ENCODE peak calls at places on chromosomes 4 and X, in eight cellular contexts. W is NCI-H774; P is effector memory CD4-positive, alpha-beta T cell; K is HS-5; A is HFF-Myc; Q is stimulated activated CD8-positive, alpha-beta memory T cell treated with anti-CD3 and anti-CD28 coated beads, Interleukin-4, amount 100 ng/mL, for 48 hours; Y is RWPE1; M is T-helper 9 cell. X is an unnamed sample.

GRCh38 chr4:76386566-76387305 is 34.2 kb downstream of the CCDC158 start:
- DNase-seq in W (no peak), P (no peak), K (no peak), A (no peak), Q (no peak), Y (no peak), M (no peak), X (no peak)

GRCh38 chr4:140807491-140808257 is 51.5 kb upstream of the TBC1D9 start:
- DNase-seq in W (no peak), P (no peak), K (no peak), A (peak; percentile 43), Q (no peak), Y (no peak), M (no peak), X (no peak)

GRCh38 chr4:22969314-22969896 is 276.7 kb downstream of the GBA3 start:
- DNase-seq in W (no peak), P (no peak), K (peak; percentile 70), A (no peak), Q (no peak), Y (peak; percentile 38), M (no peak), X (no peak)

GRCh38 chr4:17010426-17011087 is 112.1 kb upstream of the LDB2 start:
- DNase-seq in W (no peak), P (no peak), K (no peak), A (no peak), Q (no peak), Y (no peak), M (no peak), X (no peak)

GRCh38 chr4:32624943-32625603 is 1904.9 kb downstream of the PCDH7 start:
- DNase-seq in W (no peak), P (no peak), K (no peak), A (no peak), Q (no peak), Y (no peak), M (no peak), X (no peak)

GRCh38 chrX:135625995-135626394 is 87.4 kb upstream of the CT45A1 start:
- DNase-seq in W (no peak), P (no peak), K (no peak), A (no peak), Q (no peak), Y (peak; percentile 1), M (no peak), X (no peak)

GRCh38 chr4:55758570-55758969 is 61.0 kb upstream of the EXOC1L start:
- DNase-seq in W (peak; percentile 56), P (no peak), K (no peak), A (no peak), Q (no peak), Y (no peak), M (no peak), X (no peak)

GRCh38 chr4:76589872-76590846 is 155.1 kb downstream of the SHROOM3 start:
- DNase-seq in W (no peak), P (no peak), K (peak; percentile 74), A (peak; percentile 81), Q (no peak), Y (peak; percentile 42), M (no peak), X (no peak)

GRCh38 chrX:71210829-71211228 is 12.2 kb upstream of the GJB1 start:
- DNase-seq in W (no peak), P (no peak), K (peak; percentile 37), A (no peak), Q (no peak), Y (no peak), M (no peak), X (no peak)

GRCh38 chrX:136146614-136147319 is 566 bp upstream of the FHL1 start:
- DNase-seq in W (peak; percentile 4), P (no peak), K (no peak), A (no peak), Q (peak; percentile 39), Y (no peak), M (no peak), X (no peak)

GRCh38 chrX:68372665-68373064 is 60.6 kb downstream of the OPHN1 start:
- DNase-seq in W (no peak), P (no peak), K (no peak), A (no peak), Q (no peak), Y (no peak), M (no peak), X (no peak)

GRCh38 chr4:114267976-114268375 is 288.5 kb upstream of the ARSJ start:
- DNase-seq in W (no peak), P (no peak), K (no peak), A (no peak), Q (no peak), Y (no peak), M (no peak), X (no peak)

GRCh38 chr4:66357316-66357715 is 687.0 kb upstream of the EPHA5 start:
- DNase-seq in W (no peak), P (no peak), K (peak; percentile 59), A (no peak), Q (no peak), Y (no peak), M (no peak), X (no peak)

GRCh38 chr4:109389367-109390118 is 44.1 kb upstream of the SEC24B start:
- DNase-seq in W (no peak), P (no peak), K (no peak), A (no peak), Q (no peak), Y (no peak), M (no peak), X (no peak)

GRCh38 chr4:168656055-168656660 is 159.3 kb downstream of the PALLD start:
- DNase-seq in W (no peak), P (no peak), K (peak; percentile 60), A (no peak), Q (no peak), Y (peak; percentile 91), M (no peak), X (no peak)

GRCh38 chr4:74088396-74088795 is 10.6 kb downstream of the CXCL2 start:
- DNase-seq in W (no peak), P (no peak), K (no peak), A (no peak), Q (no peak), Y (no peak), M (no peak), X (no peak)

GRCh38 chr4:133137571-133137970 is 11.5 kb upstream of the PCDH10 start:
- DNase-seq in W (no peak), P (no peak), K (no peak), A (no peak), Q (no peak), Y (no peak), M (no peak), X (no peak)

GRCh38 chr4:1981251-1982055 is 27.3 kb downstream of the NELFA start:
- DNase-seq in W (no peak), P (no peak), K (no peak), A (no peak), Q (peak; percentile 27), Y (peak; percentile 12), M (no peak), X (no peak)

GRCh38 chr4:5048721-5049120 is 2.6 kb upstream of the STK32B start:
- DNase-seq in W (no peak), P (no peak), K (no peak), A (no peak), Q (no peak), Y (no peak), M (no peak), X (no peak)

GRCh38 chrX:68929332-68930150 is 100.7 kb downstream of the EFNB1 start:
- DNase-seq in W (no peak), P (no peak), K (no peak), A (peak; percentile 43), Q (no peak), Y (peak; percentile 71), M (no peak), X (no peak)

GRCh38 chrX:48958635-48959094 is 1.3 kb upstream of the OTUD5 start:
- DNase-seq in W (no peak), P (peak; percentile 1), K (peak; percentile 5), A (no peak), Q (peak; percentile 37), Y (no peak), M (no peak), X (no peak)

GRCh38 chr4:147371661-147372060 is 109.2 kb upstream of the EDNRA start:
- DNase-seq in W (no peak), P (no peak), K (peak; percentile 53), A (no peak), Q (no peak), Y (peak; percentile 79), M (no peak), X (no peak)

GRCh38 chrX:12865359-12865758 is 1.5 kb upstream of the TLR7 start:
- DNase-seq in W (no peak), P (no peak), K (no peak), A (no peak), Q (no peak), Y (no peak), M (no peak), X (no peak)

GRCh38 chr4:183659029-183659870 is at the start of the genes RWDD4 and TRAPPC11:
- DNase-seq in W (peak; percentile 79), P (peak; percentile 90), K (peak; percentile 85), A (peak; percentile 97), Q (peak; percentile 95), Y (peak; percentile 98), M (peak; percentile 94), X (peak; percentile 96)

GRCh38 chr4:110663738-110664444 is 41.0 kb upstream of the PITX2 start:
- DNase-seq in W (no peak), P (no peak), K (peak; percentile 41), A (peak; percentile 62), Q (no peak), Y (peak; percentile 11), M (no peak), X (no peak)

GRCh38 chrX:7448123-7448522 is 300.2 kb upstream of the PUDP start:
- DNase-seq in W (no peak), P (no peak), K (no peak), A (no peak), Q (no peak), Y (no peak), M (no peak), X (no peak)

GRCh38 chr4:46886711-46887110 is 22.3 kb downstream of the COX7B2 start:
- DNase-seq in W (no peak), P (no peak), K (no peak), A (no peak), Q (no peak), Y (peak; percentile 8), M (no peak), X (no peak)

GRCh38 chrX:37905436-37906147 is 58.2 kb upstream of the DYNLT3 start:
- DNase-seq in W (no peak), P (no peak), K (no peak), A (no peak), Q (peak; percentile 26), Y (no peak), M (peak; percentile 0), X (no peak)